ENCODE peak calls at places on chromosomes 13 and 19, in five cellular contexts. Z, R, M, G and J are unnamed samples.

GRCh38 chr19:3409346-3410064 is 43.1 kb downstream of the NFIC start:
- DNase-seq in G (no peak), M (peak), R (no peak), Z (no peak), J (no peak)

GRCh38 chr13:33109801-33110200 is 93.6 kb downstream of the KL start:
- DNase-seq in R (peak), M (no peak), Z (peak), G (no peak), J (no peak)

GRCh38 chr13:24042710-24043440 is 117.6 kb upstream of the SPATA13 start:
- DNase-seq in R (no peak), M (no peak), G (no peak), Z (no peak), J (no peak)

GRCh38 chr13:98476538-98476966 is 100.4 kb downstream of the STK24 start:
- DNase-seq in G (peak), R (no peak), M (no peak), Z (peak), J (peak)

GRCh38 chr19:38559428-38560401 is 58.0 kb downstream of the MAP4K1 start:
- DNase-seq in Z (no peak), R (no peak), G (no peak), M (no peak), J (peak)

GRCh38 chr19:39532233-39533002 is at the start of gene EID2B:
- DNase-seq in Z (peak), R (peak), G (peak), M (peak), J (peak)

GRCh38 chr19:55633866-55634265 is 6.9 kb upstream of the ZNF580 start:
- DNase-seq in M (no peak), R (no peak), G (no peak), Z (no peak), J (no peak)

GRCh38 chr19:55638864-55639359 is 1.9 kb upstream of the ZNF580 start:
- DNase-seq in R (peak), Z (peak), G (no peak), M (no peak), J (peak)

GRCh38 chr19:46718157-46718933 is 1.4 kb upstream of the PRKD2 start:
- DNase-seq in R (peak), G (no peak), Z (peak), M (no peak), J (no peak)

GRCh38 chr13:30869491-30869890 is 36.6 kb upstream of the MEDAG start:
- DNase-seq in G (no peak), R (no peak), M (no peak), Z (no peak), J (peak)

GRCh38 chr13:42997381-42997780 is 5.3 kb upstream of the EPSTI1 start:
- DNase-seq in Z (no peak), M (no peak), R (no peak), G (no peak), J (peak)

GRCh38 chr13:41313659-41314197 is 2.7 kb downstream of the NAA16 start:
- DNase-seq in M (no peak), R (no peak), G (no peak), Z (no peak), J (no peak)
- H3K4me3 ChIP-seq in M (peak), R (peak), G (peak), Z (peak), J (no peak)

GRCh38 chr13:106306748-106307277 is 228.6 kb downstream of the EFNB2 start:
- DNase-seq in G (no peak), R (no peak), Z (peak), M (no peak), J (no peak)
- TF ChIP-seq CTCF in G (no peak), R (no peak), Z (no peak), M (no peak), J (no peak)

GRCh38 chr19:54606230-54606629 is 12.8 kb downstream of the LILRA1 start:
- DNase-seq in R (no peak), M (no peak), Z (no peak), G (no peak), J (no peak)
- H3K4me3 ChIP-seq in R (no peak), M (no peak), Z (no peak), G (no peak), J (no peak)

DNA sequence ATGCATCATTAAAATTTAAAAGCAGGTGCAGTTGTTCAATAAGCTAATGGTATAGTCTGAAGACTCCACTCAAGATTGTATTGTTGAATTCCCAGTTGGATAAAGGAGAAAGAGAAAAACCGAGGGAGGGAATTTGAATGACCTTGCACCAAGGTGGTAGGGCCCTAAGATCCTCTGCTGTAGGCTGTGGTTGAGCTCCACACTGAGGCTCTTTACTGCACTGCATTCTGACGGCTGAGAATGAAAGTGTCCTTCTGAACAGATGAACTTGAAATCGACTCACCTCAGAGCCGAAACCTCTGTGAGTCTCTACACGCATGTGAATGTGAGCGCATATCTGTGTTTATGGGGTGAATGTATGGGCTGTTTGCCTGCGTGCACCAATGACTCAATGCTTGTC is 388.9 kb upstream of the DACH1 start:
- DNase-seq in M (no peak), R (peak), G (no peak), Z (peak), J (peak)
- TF ChIP-seq CTCF in M (no peak), R (peak), G (no peak), Z (peak), J (peak)

GRCh38 chr13:80133631-80134083 is 207.3 kb downstream of the SPRY2 start:
- DNase-seq in M (no peak), Z (no peak), R (no peak), G (no peak), J (no peak)

GRCh38 chr13:80137994-80138393 is 202.9 kb downstream of the SPRY2 start:
- DNase-seq in R (no peak), M (no peak), G (no peak), Z (no peak), J (no peak)

GRCh38 chr13:80131204-80131603 is 209.7 kb downstream of the SPRY2 start:
- DNase-seq in M (peak), G (peak), Z (peak), R (peak), J (peak)

GRCh38 chr13:80134360-80134759 is 206.6 kb downstream of the SPRY2 start:
- DNase-seq in G (no peak), M (no peak), R (peak), Z (no peak), J (no peak)

GRCh38 chr13:80132741-80133601 is 208.0 kb downstream of the SPRY2 start:
- DNase-seq in Z (peak), M (peak), G (peak), R (peak), J (peak)
- H3K4me3 ChIP-seq in Z (no peak), M (peak), G (peak), R (peak), J (peak)

DNA sequence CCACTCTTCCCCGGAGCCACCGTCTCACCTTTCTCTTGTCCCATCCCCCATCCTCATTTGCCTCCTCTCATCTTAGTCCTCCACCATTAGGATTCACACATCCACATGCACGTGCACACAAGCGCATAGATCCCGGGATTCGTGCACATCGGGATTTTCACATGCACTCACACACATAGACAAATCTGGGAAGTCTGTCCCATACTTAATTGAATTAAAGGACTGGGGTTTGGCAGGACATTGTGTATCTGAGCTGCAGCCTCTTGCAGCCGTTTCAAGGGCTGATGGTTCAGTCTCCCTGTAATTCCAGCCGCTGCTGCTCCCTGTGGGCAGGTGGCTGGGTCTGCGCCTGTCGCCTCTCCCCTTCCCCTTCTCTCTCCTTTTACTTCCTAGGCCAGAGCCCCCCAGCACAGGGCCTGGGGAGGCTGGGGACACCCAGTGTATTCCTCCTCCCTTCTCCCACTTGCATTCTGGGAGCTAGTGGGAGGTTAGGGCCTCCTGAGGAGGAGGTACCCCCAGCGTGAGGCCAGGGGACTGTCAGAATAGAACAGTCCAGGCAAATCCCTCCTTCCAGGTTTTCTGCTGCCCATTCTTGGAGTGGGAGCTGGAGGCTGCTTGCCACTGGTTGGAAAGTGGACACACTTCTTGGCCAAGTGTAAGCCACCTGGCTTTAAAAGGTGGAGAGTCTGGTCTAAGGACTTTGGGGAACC is 43.6 kb downstream of the LYL1 start:
- DNase-seq in Z (no peak), G (no peak), M (peak), R (peak), J (peak)
- TF ChIP-seq CTCF in Z (peak), G (no peak), M (no peak), R (peak), J (no peak)

GRCh38 chr19:41225238-41226052 is 6.4 kb downstream of the AXL start:
- DNase-seq in M (peak), Z (peak), G (peak), R (peak), J (peak)
- H3K4me3 ChIP-seq in M (peak), Z (peak), G (peak), R (peak), J (peak)

GRCh38 chr19:52590728-52591127 is 20.6 kb downstream of the ZNF701 start:
- DNase-seq in R (peak), G (no peak), Z (peak), M (no peak), J (no peak)
- TF ChIP-seq CTCF in R (peak), G (no peak), Z (peak), M (no peak), J (no peak)

DNA sequence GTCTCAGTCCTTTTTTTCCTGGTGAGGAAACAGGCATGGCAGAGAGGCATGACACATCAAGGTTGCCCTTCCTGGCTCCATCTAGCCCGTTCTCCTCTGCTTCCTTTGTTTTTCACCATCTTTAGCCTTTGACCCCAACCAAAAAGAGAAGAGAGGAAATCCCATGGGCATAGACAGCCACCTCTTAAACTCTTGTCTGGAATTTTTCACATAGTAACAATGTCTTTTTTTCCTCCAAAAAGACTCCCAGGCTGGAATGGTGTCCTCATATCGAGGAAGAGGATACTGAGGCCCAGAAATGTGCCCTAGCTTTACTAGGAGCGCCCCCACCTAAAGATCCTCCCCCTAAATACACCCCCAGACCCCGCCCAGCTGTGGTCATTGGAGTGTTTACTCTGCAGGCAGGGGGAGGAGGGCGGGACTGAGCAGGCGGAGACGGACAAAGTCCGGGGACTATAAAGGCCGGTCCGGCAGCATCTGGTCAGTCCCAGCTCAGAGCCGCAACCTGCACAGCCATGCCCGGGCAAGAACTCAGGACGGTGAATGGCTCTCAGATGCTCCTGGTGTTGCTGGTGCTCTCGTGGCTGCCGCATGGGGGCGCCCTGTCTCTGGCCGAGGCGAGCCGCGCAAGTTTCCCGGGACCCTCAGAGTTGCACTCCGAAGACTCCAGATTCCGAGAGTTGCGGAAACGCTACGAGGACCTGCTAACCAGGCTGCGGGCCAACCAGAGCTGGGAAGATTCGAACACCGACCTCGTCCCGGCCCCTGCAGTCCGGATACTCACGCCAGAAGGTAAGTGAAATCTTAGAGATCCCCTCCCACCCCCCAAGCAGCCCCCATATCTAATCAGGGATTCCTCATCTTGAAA is at the start of gene GDF15:
- DNase-seq in Z (peak), M (no peak), G (peak), R (peak), J (peak)
- H3K4me3 ChIP-seq in Z (peak), M (no peak), G (peak), R (no peak), J (peak)